ENCODE peak calls at places on chromosomes 2 and 18, in five cellular contexts. S, W, L, E and K are unnamed samples.

GRCh38 chr2:205857532-205857931 is 175.2 kb downstream of the NRP2 start:
- DNase-seq in S (no peak), W (no peak), L (no peak), E (no peak), K (no peak)

GRCh38 chr2:64989982-64990614 is 899 bp downstream of the SLC1A4 start:
- DNase-seq in S (no peak), W (no peak), L (peak), E (no peak), K (peak)

GRCh38 chr18:56789004-56789888 is 138.1 kb downstream of the WDR7 start:
- DNase-seq in S (peak), W (no peak), L (peak), E (peak), K (peak)

GRCh38 chr2:160306985-160307384 is 106.9 kb upstream of the ITGB6 start:
- DNase-seq in S (no peak), W (no peak), L (no peak), E (no peak), K (no peak)

GRCh38 chr2:128607981-128608506 is 289.4 kb upstream of the HS6ST1 start:
- DNase-seq in S (no peak), W (no peak), L (no peak), E (no peak), K (no peak)

GRCh38 chr2:201257381-201257940 is 2.9 kb upstream of the CASP8 start:
- DNase-seq in S (peak), W (no peak), L (no peak), E (peak), K (peak)

GRCh38 chr2:40957508-40957907 is 505.6 kb upstream of the SLC8A1 start:
- DNase-seq in S (no peak), W (no peak), L (peak), E (no peak), K (no peak)

GRCh38 chr2:141570474-141571131 is 560.2 kb downstream of the LRP1B start:
- DNase-seq in S (peak), W (no peak), L (no peak), E (no peak), K (no peak)

GRCh38 chr18:6876646-6877045 is 147.1 kb downstream of the ARHGAP28 start:
- DNase-seq in S (no peak), W (no peak), L (no peak), E (no peak), K (no peak)

GRCh38 chr2:120766758-120767351 is 31.2 kb downstream of the GLI2 start:
- DNase-seq in S (no peak), W (no peak), L (no peak), E (no peak), K (no peak)
- TF ChIP-seq RFX5 in S (no peak), W (no peak), L (no peak), E (no peak), K (no peak)

GRCh38 chr2:62014102-62014501 is 108.6 kb downstream of the COMMD1 start:
- DNase-seq in S (no peak), W (no peak), L (peak), E (no peak), K (no peak)
- TF ChIP-seq RFX5 in S (no peak), W (no peak), L (no peak), E (no peak), K (no peak)

GRCh38 chr2:181157326-181157725 is 176.9 kb downstream of the UBE2E3 start:
- DNase-seq in S (no peak), W (no peak), L (no peak), E (no peak), K (no peak)
- TF ChIP-seq RFX5 in S (no peak), W (no peak), L (no peak), E (no peak), K (no peak)

DNA sequence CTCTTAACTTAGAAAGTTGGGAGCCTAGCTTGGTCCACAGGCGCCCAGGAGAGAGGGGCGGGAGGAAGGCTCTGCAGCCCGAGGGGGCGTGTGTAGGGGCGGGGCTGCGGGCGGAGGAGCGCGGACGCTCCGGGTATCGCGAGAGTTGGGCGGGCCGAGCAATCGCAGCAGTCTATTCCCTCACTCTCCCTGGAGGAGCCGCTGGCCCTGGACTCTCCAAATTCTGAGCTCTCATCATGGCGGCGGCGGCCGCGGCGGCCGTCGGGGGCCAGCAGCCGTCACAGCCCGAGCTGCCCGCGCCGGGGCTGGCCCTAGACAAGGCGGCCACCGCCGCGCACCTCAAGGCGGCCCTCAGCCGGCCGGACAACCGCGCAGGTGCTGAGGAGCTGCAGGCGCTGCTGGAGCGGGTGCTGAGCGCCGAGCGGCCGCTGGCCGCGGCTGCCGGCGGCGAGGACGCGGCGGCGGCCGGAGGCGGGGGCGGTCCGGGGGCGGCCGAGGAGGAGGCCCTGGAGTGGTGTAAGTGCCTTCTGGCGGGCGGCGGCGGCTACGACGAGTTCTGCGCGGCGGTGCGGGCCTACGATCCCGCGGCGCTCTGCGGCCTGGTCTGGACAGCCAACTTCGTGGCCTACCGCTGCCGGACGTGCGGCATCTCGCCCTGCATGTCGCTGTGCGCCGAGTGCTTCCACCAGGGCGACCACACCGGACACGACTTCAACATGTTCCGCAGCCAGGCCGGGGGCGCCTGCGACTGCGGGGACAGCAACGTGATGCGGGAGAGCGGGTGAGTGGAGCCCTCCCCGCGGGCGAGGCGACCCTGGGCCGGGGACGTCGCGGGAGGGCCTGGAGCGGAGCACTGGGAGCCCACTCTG is at the start of gene UBR3:
- DNase-seq in S (peak), W (peak), L (peak), E (peak), K (peak)
- TF ChIP-seq RFX5 in S (no peak), W (no peak), L (no peak), E (no peak), K (no peak)

GRCh38 chr18:47285456-47285855 is 34.0 kb upstream of the SKOR2 start:
- DNase-seq in S (no peak), W (no peak), L (no peak), E (no peak), K (no peak)

GRCh38 chr18:47280121-47280520 is 28.7 kb upstream of the SKOR2 start:
- DNase-seq in S (no peak), W (no peak), L (no peak), E (no peak), K (no peak)

GRCh38 chr18:47286776-47287410 is 35.4 kb upstream of the SKOR2 start:
- DNase-seq in S (no peak), W (no peak), L (no peak), E (no peak), K (no peak)

GRCh38 chr18:47284691-47285370 is 33.4 kb upstream of the SKOR2 start:
- DNase-seq in S (no peak), W (peak), L (no peak), E (no peak), K (no peak)

DNA sequence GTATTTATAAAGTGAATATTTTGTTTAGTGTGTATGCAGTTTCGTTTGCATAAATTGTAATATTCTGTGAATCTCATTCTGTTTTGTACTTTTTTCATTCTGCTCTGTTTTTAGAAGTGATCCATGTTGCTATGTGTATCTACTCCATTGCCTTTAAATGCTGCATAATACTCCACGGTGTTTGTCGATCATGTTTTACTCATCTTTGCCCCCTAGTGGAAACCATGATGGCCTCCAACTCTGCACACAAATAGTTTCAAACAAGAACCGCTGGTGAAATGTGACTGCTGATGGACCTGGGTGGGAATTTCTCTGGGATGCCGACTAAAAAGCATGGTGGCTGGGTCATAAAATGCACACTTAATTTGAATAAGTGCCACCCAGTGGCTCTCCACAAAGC is 32.0 kb upstream of the SKOR2 start:
- DNase-seq in S (no peak), W (no peak), L (peak), E (no peak), K (peak)
- TF ChIP-seq RFX5 in S (no peak), W (no peak), L (no peak), E (peak), K (no peak)

DNA sequence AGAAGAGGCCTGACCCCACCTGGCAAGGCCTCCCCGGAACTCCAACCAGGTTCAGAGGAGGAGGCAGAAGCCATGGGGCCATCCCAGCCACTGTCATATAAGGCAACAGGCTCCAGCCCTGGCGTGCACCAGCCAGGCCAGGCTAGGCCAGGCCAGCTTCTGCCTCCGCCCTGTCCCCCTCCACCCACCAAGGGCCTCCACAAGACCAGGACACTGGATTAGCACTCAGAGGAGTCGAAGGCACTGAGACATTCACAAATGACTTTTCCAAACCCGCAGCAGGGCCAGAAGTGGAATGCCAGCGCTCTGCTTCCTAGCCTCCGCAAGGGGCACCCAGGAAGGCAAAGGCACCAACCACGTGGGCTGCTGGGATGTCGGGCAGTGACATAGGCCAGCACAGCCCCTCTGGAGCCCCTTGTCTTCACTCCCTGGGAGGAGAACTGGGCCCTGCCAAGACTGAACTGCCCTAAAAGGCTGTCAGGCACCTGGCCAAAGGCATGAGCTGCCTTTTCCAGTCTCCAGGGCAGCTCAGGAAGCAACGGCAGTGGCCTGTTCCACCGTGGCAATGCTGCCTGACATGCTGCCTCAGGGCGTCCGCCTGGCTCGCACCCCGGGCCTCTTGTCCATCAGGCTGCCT is 37.6 kb upstream of the SEMA4C start:
- DNase-seq in S (peak), W (no peak), L (no peak), E (no peak), K (no peak)
- TF ChIP-seq RFX5 in S (peak), W (no peak), L (no peak), E (no peak), K (no peak)

GRCh38 chr18:49275448-49275847 is 185.0 kb downstream of the DYM start:
- DNase-seq in S (no peak), W (no peak), L (no peak), E (no peak), K (no peak)

GRCh38 chr18:49279487-49279886 is 181.0 kb downstream of the DYM start:
- DNase-seq in S (no peak), W (no peak), L (no peak), E (no peak), K (no peak)

GRCh38 chr18:49277395-49278036 is 182.9 kb downstream of the DYM start:
- DNase-seq in S (no peak), W (no peak), L (no peak), E (no peak), K (no peak)

GRCh38 chr18:49276680-49277079 is 183.8 kb downstream of the DYM start:
- DNase-seq in S (no peak), W (no peak), L (no peak), E (no peak), K (no peak)

DNA sequence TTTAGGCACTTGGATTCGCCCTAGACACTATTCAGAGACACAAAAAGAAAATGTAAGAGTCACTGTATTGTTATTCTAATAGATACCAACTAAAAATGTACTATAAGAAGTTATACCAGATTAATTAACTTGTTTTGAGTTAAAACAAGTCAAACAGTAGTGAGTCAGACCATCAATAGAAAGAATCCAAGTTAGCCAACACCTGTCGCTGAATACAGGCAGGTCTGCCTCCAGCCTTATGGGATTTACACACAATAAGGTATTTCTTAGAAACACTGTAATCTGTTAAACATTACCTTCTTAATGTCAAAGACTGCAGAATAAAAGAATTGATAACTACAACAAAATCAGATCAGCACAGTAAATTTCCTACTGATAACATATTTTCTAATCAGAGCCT is 181.4 kb downstream of the DYM start:
- DNase-seq in S (no peak), W (no peak), L (no peak), E (no peak), K (no peak)
- TF ChIP-seq RFX5 in S (no peak), W (no peak), L (no peak), E (no peak), K (no peak)